ENCODE peak calls at places on chromosomes 12 and 14, in six cellular contexts. Z is stomach, G is AG09309, T is testis, C is cardiac fibroblast, R is skeletal muscle cell. L is an unnamed sample.

GRCh38 chr12:20561886-20562285 is 133.2 kb upstream of the SLCO1C1 start:
- DNase-seq in Z (no peak), G (no peak), T (no peak), C (peak), R (peak), L (no peak)

GRCh38 chr12:95804296-95804695 is 13.7 kb upstream of the NTN4 start:
- DNase-seq in Z (no peak), G (no peak), T (no peak), C (no peak), R (no peak), L (no peak)

GRCh38 chr12:121093487-121093891 is 39.2 kb upstream of the P2RX7 start:
- DNase-seq in Z (no peak), G (no peak), T (no peak), C (no peak), R (no peak), L (no peak)

GRCh38 chr12:106481246-106481645 is 101.6 kb upstream of the RFX4 start:
- DNase-seq in Z (no peak), G (no peak), T (no peak), C (no peak), R (no peak), L (no peak)

GRCh38 chr12:131138638-131139362 is 185.1 kb downstream of the ADGRD1 start:
- DNase-seq in Z (no peak), G (no peak), T (no peak), C (no peak), R (no peak), L (no peak)

GRCh38 chr12:93125126-93125525 is 196.0 kb upstream of the EEA1 start:
- DNase-seq in Z (no peak), G (no peak), T (no peak), C (peak), R (peak), L (no peak)

GRCh38 chr14:105151838-105152793 is 16.5 kb downstream of the JAG2 start:
- DNase-seq in Z (no peak), G (no peak), T (no peak), C (no peak), R (no peak), L (no peak)

GRCh38 chr12:120830052-120830940 is 73.9 kb downstream of the SPPL3 start:
- DNase-seq in Z (no peak), G (no peak), T (no peak), C (no peak), R (no peak), L (no peak)

GRCh38 chr14:76250345-76250744 is 98.6 kb downstream of the GPATCH2L start:
- DNase-seq in Z (no peak), G (no peak), T (no peak), C (no peak), R (no peak), L (no peak)

GRCh38 chr12:24977711-24978110 is 28.8 kb upstream of the BCAT1 start:
- DNase-seq in Z (no peak), G (no peak), T (no peak), C (no peak), R (no peak), L (no peak)

GRCh38 chr12:56637621-56638020 is 7.5 kb upstream of the BAZ2A start:
- DNase-seq in Z (no peak), G (no peak), T (no peak), C (no peak), R (no peak), L (no peak)

DNA sequence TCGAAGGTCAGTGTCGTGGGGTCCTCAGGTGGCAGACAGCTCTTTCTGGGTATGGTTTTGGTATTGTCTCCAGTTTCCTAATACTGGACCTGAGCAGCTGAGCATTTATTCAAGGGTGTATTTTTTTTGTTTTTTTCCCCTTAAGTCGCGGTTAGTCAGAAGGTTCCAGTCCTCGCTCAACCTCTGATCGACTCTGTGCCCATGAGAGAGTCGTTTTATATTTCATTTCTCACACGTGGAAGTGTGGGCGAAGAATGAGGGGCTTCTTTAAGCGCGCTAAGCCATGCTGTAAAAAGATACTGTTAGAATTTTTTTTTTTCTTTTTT is 499 bp downstream of the MIPOL1 start:
- DNase-seq in Z (no peak), G (no peak), T (no peak), C (no peak), R (no peak), L (no peak)
- H3K4me3 ChIP-seq in Z (peak), G (peak), T (peak), C (peak), R (peak), L (peak)

DNA sequence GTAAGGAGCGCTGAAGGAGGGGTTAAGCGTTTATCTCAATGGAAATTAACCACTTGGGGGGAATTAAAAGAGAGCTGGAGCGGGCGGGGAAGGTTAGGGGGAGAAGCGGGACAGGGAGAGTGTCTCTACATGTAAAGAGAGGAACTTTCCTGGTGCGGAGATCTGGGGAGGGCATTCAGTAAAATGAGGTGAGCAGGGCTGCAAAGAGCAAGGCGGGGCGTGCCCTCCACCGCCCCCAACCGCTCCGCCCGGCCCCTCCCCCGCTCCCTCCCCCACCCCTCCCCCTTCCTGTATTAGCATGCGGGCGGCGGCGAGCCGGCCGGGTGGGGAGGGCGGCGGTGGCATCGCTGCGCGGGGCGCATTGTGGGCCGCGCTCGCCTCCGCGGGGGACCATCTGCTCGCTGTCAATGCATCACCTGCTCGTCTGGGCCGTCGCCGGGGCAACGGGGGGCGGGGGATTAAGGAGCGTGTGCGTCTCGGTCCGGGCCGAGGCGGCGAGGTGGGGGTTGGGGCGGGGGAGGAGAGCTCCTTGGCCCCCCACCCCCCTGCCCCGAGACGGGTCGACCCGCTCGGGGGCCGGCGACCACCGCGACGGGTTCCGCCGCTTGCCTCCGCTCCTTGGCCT is 498 bp downstream of the C12orf42 start:
- DNase-seq in Z (peak), G (no peak), T (peak), C (no peak), R (no peak), L (no peak)
- H3K4me3 ChIP-seq in Z (peak), G (peak), T (peak), C (no peak), R (peak), L (peak)

DNA sequence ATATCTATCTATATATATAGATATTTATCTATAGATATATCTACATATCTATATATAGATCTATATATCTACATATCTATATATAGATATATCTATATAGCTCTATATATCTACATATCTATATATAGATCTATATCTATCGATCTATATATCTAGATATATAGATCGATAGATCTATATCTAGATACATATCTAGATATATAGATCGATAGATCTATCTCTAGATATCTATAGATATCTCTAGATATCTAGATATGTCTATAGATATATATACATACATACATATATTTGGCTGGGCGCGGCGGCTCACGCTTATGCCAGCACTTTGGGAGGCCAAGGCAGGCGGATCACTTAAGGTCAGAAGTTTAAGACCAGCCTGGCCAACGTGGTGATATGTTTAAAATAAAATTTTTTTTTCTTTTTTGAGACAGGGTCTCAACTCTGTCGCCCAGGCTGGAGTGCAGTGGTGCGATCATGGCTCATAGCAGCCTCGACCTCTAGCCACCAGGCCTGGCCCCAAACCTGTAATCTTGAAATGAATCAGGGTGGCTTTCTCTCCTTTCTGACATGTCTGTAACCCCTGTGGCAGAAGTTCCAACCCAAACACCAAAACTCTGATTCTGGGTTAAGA is 18.1 kb downstream of the ARPC3 start:
- DNase-seq in Z (no peak), G (no peak), T (no peak), C (no peak), R (no peak), L (no peak)
- H3K4me3 ChIP-seq in Z (peak), G (no peak), T (peak), C (peak), R (no peak), L (no peak)

GRCh38 chr12:53047221-53048032 is 2.4 kb upstream of the TNS2 start:
- DNase-seq in Z (peak), G (no peak), T (peak), C (peak), R (peak), L (no peak)
- H3K4me3 ChIP-seq in Z (peak), G (peak), T (peak), C (peak), R (peak), L (peak)

DNA sequence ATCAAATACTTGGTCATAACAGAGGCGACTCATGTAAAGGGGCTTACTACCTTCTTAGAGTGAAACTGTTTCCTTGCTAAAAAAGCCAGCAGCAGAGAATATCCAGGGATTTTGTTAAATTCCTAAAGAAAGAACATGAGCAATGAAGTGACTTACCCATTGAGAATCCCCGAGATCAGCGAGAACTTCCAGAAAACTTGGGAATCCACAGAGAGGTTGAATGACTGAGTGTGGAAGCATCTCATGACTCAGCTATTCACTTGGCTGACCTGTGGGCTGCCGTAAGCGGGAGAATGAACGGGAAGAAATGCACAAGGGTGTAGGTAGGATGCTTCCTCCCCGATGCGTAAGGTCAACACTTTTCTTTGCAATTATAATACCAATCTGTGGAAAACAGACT is 85.3 kb upstream of the KCNA1 start:
- DNase-seq in Z (no peak), G (peak), T (no peak), C (peak), R (peak), L (peak)
- H3K4me3 ChIP-seq in Z (no peak), G (no peak), T (no peak), C (no peak), R (no peak), L (no peak)

GRCh38 chr12:9113296-9113986 is 2.3 kb downstream of the A2M start:
- DNase-seq in Z (no peak), G (no peak), T (no peak), C (no peak), R (no peak), L (no peak)
- H3K4me3 ChIP-seq in Z (peak), G (no peak), T (no peak), C (no peak), R (no peak), L (no peak)

DNA sequence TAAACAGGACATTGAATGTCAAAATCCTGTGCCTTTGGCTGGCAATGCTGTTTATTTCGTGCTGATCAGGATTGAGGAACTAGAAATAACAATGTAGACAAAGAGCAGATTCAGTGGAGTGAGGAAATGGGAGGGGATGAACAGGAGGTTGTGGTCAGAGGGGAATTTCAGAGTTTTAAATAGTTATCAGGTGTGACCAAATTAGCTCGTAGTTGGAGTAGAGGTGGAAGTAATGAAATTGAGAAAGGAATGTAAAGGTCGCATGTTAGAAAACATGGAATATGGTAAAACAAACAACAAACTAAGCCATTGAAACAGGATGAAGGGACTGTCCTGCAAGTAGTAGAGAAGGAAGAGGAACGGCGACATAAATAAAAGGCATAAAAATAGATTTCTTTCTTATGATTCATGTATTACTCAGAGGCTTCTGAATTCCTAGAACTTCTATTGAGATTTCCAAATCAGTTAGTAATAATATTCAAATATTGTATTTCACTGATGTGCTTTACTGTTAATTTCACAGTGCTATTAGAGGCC is 9.5 kb upstream of the SAV1 start:
- DNase-seq in Z (no peak), G (no peak), T (no peak), C (peak), R (no peak), L (no peak)
- H3K4me3 ChIP-seq in Z (no peak), G (no peak), T (no peak), C (no peak), R (no peak), L (no peak)

GRCh38 chr14:100246809-100247428 is 8.0 kb downstream of the YY1 start:
- DNase-seq in Z (no peak), G (no peak), T (no peak), C (peak), R (no peak), L (no peak)
- H3K4me3 ChIP-seq in Z (no peak), G (no peak), T (no peak), C (no peak), R (no peak), L (no peak)